ENCODE peak calls at places on chromosomes 16 and 17, in six cellular contexts. B is GM23248, F is neural progenitor cell, W is ovary, S is lung, E is mesendoderm. A is an unnamed sample.

GRCh38 chr16:57606847-57607501 is 21.5 kb upstream of the ADGRG1 start:
- DNase-seq in B (no peak), F (no peak), W (no peak), S (no peak), E (no peak), A (no peak)

GRCh38 chr16:51880776-51881175 is 666.2 kb downstream of the TOX3 start:
- DNase-seq in B (peak), F (no peak), W (no peak), S (no peak), E (no peak), A (no peak)

GRCh38 chr16:89655062-89655643 is 2.4 kb downstream of the CHMP1A start:
- DNase-seq in B (no peak), F (no peak), W (no peak), S (no peak), E (no peak), A (no peak)

GRCh38 chr17:74424658-74425057 is 7.2 kb upstream of the GPRC5C start:
- DNase-seq in B (no peak), F (no peak), W (no peak), S (no peak), E (no peak), A (no peak)

GRCh38 chr16:9136596-9136995 is 45.2 kb downstream of the HAPSTR1 start:
- DNase-seq in B (no peak), F (no peak), W (no peak), S (no peak), E (no peak), A (no peak)

GRCh38 chr16:85139888-85140339 is 27.6 kb upstream of the CIBAR2 start:
- DNase-seq in B (no peak), F (no peak), W (no peak), S (no peak), E (no peak), A (no peak)

GRCh38 chr16:30850246-30850645 is 43.6 kb downstream of the BCL7C start:
- DNase-seq in B (no peak), F (no peak), W (no peak), S (no peak), E (no peak), A (no peak)

GRCh38 chr17:43908111-43908721 is 880 bp upstream of the MPP2 start:
- DNase-seq in B (peak), F (peak), W (peak), S (peak), E (peak), A (peak)

GRCh38 chr16:25106567-25107465 is 4.7 kb upstream of the LCMT1 start:
- DNase-seq in B (peak), F (peak), W (peak), S (peak), E (peak), A (peak)

GRCh38 chr17:38912221-38912813 is 13.1 kb upstream of the LASP1NB start:
- DNase-seq in B (no peak), F (no peak), W (peak), S (no peak), E (no peak), A (no peak)

GRCh38 chr17:71084219-71084618 is 914.9 kb downstream of the KCNJ2 start:
- DNase-seq in B (peak), F (peak), W (no peak), S (peak), E (peak), A (no peak)

GRCh38 chr16:15511759-15512487 is 77.5 kb downstream of the BMERB1 start:
- DNase-seq in B (no peak), F (no peak), W (no peak), S (no peak), E (no peak), A (no peak)

GRCh38 chr16:25625620-25626019 is 66.1 kb upstream of the HS3ST4 start:
- DNase-seq in B (no peak), F (no peak), W (no peak), S (no peak), E (no peak), A (no peak)

GRCh38 chr17:69870091-69870530 is 204.9 kb upstream of the KCNJ16 start:
- DNase-seq in B (peak), F (peak), W (no peak), S (no peak), E (peak), A (no peak)
- H3K27ac ChIP-seq in B (peak), F (no peak), W (no peak), S (no peak), E (no peak), A (no peak)

DNA sequence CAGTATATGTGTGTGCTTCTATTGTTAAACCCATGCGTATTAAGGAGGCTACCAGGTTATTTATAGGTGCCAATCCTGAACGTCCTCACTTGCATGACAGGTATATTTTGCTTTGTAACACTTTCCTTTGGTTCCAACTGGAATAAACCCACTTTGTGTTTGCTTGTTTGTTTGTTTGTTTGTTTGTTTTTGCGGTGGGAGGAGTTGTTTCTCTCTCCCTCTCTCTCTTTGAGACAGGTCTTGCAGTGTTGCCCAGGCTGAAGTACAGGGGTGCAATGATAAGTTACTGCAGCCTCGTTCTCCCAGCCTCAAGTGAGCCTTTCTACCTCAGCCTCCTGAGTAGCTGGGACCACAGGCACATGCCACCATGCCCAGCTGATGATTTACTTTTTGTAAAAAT is 28.7 kb downstream of the NACA2 start:
- DNase-seq in B (no peak), F (no peak), W (no peak), S (no peak), E (no peak), A (no peak)
- H3K27ac ChIP-seq in B (no peak), F (no peak), W (no peak), S (no peak), E (no peak), A (no peak)

GRCh38 chr16:79288046-79288445 is 312.5 kb downstream of the MAF start:
- DNase-seq in B (no peak), F (no peak), W (no peak), S (no peak), E (no peak), A (no peak)

GRCh38 chr16:79287424-79287917 is 313.1 kb downstream of the MAF start:
- DNase-seq in B (no peak), F (no peak), W (no peak), S (no peak), E (no peak), A (no peak)

GRCh38 chr16:79284760-79285159 is 315.8 kb downstream of the MAF start:
- DNase-seq in B (no peak), F (no peak), W (no peak), S (no peak), E (no peak), A (no peak)

GRCh38 chr16:79283578-79283977 is 317.0 kb downstream of the MAF start:
- DNase-seq in B (no peak), F (no peak), W (no peak), S (no peak), E (no peak), A (no peak)

GRCh38 chr16:79286646-79287423 is 313.7 kb downstream of the MAF start:
- DNase-seq in B (no peak), F (peak), W (peak), S (peak), E (no peak), A (peak)
- H3K27ac ChIP-seq in B (no peak), F (no peak), W (no peak), S (no peak), E (no peak), A (no peak)

DNA sequence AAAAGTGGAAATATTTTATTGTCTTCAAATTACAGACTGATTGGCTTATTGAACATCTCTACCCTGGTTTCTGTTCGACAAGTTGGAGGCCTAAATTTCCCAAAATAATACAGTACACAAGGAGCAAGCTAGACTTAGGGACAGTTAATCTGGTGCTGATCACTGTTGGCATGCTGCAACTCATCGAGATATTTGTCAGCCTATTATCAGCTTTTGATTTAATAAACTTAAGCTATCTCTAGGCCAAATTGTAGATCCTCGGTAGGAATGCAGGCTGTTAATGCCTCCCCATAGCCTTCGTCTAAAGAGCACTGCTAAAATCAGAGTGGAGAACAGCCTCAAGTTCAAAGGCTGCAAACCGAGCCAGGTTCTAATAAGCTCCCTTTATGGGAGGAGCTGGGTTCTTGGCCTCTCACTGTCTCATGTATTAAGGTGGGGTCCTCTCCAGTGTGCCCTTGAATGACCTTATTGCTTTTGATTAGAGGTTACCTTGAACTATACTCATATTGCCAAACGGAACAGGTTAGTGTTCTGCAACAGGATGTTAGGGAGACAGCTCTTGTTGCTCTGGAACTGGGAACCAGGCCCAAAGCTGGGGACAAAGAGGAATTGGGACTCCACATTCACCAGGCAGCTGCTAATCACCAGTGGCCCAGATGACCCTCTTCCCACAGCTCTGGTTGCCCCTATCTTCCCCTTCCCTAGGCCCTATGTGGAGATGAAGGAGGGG is 69.5 kb upstream of the NOL11 start:
- DNase-seq in B (no peak), F (no peak), W (no peak), S (no peak), E (peak), A (no peak)
- H3K27ac ChIP-seq in B (no peak), F (no peak), W (no peak), S (no peak), E (no peak), A (no peak)

GRCh38 chr17:14471052-14471451 is 170.2 kb downstream of the HS3ST3B1 start:
- DNase-seq in B (peak), F (no peak), W (no peak), S (no peak), E (no peak), A (no peak)
- H3K27ac ChIP-seq in B (peak), F (no peak), W (no peak), S (no peak), E (no peak), A (no peak)

DNA sequence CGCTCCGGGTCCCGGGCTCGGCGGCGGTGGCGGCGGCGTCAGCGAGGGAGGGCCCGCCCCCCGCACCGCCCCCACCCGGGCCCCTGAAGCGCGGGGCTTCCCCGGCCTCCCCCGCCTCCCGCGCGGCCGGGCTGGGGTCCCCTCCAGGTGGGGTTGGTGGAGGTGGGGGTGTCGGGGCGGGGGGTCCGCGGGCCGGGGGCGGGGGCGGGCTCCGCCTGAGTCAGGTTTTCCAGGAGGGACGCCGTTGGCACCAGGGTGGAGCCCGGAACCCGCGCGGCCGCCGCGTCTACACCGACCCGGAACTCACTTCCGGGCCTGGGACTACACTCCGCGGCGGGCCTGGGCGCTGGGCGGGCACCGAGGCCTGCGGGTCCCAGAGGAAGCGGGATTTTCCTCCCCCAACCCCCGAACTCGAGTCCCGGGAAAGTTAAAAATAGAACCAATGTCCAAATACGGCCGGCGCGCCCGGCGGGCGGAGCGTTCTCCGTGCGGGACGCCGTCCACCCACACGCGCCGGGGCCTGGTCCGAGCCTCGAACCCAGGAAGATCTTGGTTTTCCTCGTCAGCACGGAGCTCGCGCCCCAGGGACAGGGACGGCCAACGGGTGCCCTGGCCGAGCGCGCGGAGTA is 6.6 kb downstream of the MYO1C start:
- DNase-seq in B (peak), F (peak), W (peak), S (peak), E (peak), A (no peak)
- H3K27ac ChIP-seq in B (peak), F (no peak), W (peak), S (peak), E (peak), A (no peak)

A was measured in substantia nigra.